ENCODE peak calls at places on chromosomes 5 and 9, in six cellular contexts. E is fibroblast of pulmonary artery, G is epithelial cell of esophagus, S is neural progenitor cell, V is type B pancreatic cell, X is stomach. F is an unnamed sample.

GRCh38 chr5:57532513-57533497 is 50.2 kb upstream of the ACTBL2 start:
- DNase-seq in E (peak; percentile 29), G (peak; percentile 72), S (no peak), V (no peak), X (no peak), F (no peak)

GRCh38 chr9:136576269-136576626 is 30.4 kb upstream of the NOTCH1 start:
- DNase-seq in E (no peak), G (peak; percentile 81), S (no peak), V (no peak), X (peak; percentile 72), F (no peak)

GRCh38 chr5:65775476-65775875 is 53.5 kb downstream of the NLN start:
- DNase-seq in E (no peak), G (no peak), S (no peak), V (no peak), X (no peak), F (no peak)

GRCh38 chr5:178116406-178116885 is 3.1 kb downstream of the N4BP3 start:
- DNase-seq in E (no peak), G (no peak), S (no peak), V (no peak), X (no peak), F (no peak)

GRCh38 chr9:88388886-88389617 is 808 bp downstream of the SPIN1 start:
- DNase-seq in E (peak; percentile 78), G (peak; percentile 63), S (peak; percentile 89), V (peak; percentile 82), X (peak; percentile 38), F (peak; percentile 87)

GRCh38 chr5:138655530-138656245 is 80.5 kb upstream of the HSPA9 start:
- DNase-seq in E (peak; percentile 84), G (no peak), S (no peak), V (no peak), X (no peak), F (no peak)

GRCh38 chr9:96491079-96491879 is 41.3 kb downstream of the HABP4 start:
- DNase-seq in E (peak; percentile 16), G (no peak), S (no peak), V (no peak), X (no peak), F (no peak)

GRCh38 chr9:90018688-90019087 is 413.9 kb downstream of the GADD45G start:
- DNase-seq in E (no peak), G (no peak), S (no peak), V (no peak), X (no peak), F (no peak)

GRCh38 chr9:123359546-123359945 is 3.5 kb downstream of the CRB2 start:
- DNase-seq in E (no peak), G (no peak), S (no peak), V (no peak), X (no peak), F (no peak)

GRCh38 chr9:79651251-79651795 is 79.6 kb downstream of the TLE4 start:
- DNase-seq in E (no peak), G (no peak), S (peak; percentile 58), V (no peak), X (no peak), F (no peak)

GRCh38 chr9:100472725-100473261 is at the start of gene TMEFF1:
- DNase-seq in E (peak; percentile 8), G (peak; percentile 21), S (peak; percentile 94), V (peak; percentile 83), X (peak; percentile 30), F (peak; percentile 87)

GRCh38 chr5:143471041-143471509 is 67.6 kb upstream of the NR3C1 start:
- DNase-seq in E (peak; percentile 27), G (peak; percentile 57), S (no peak), V (no peak), X (no peak), F (no peak)

GRCh38 chr9:110936252-110936651 is 102.0 kb downstream of the LPAR1 start:
- DNase-seq in E (no peak), G (no peak), S (no peak), V (no peak), X (no peak), F (no peak)

GRCh38 chr9:27487128-27487527 is 37.0 kb upstream of the IFNK start:
- DNase-seq in E (no peak), G (no peak), S (no peak), V (no peak), X (no peak), F (no peak)

GRCh38 chr9:91844656-91845291 is 105.3 kb downstream of the ROR2 start:
- DNase-seq in E (no peak), G (no peak), S (no peak), V (no peak), X (peak; percentile 16), F (no peak)

GRCh38 chr5:67515020-67515689 is 318.6 kb upstream of the CD180 start:
- DNase-seq in E (no peak), G (no peak), S (no peak), V (no peak), X (no peak), F (no peak)

GRCh38 chr5:100444961-100445360 is 90.2 kb upstream of the FAM174A start:
- DNase-seq in E (no peak), G (no peak), S (no peak), V (no peak), X (no peak), F (no peak)

GRCh38 chr5:1468247-1468612 is 23.0 kb upstream of the SLC6A3 start:
- DNase-seq in E (peak; percentile 37), G (no peak), S (peak; percentile 77), V (no peak), X (no peak), F (peak; percentile 58)

GRCh38 chr5:54525226-54525625 is 7.7 kb downstream of the SNX18 start:
- DNase-seq in E (no peak), G (no peak), S (no peak), V (no peak), X (no peak), F (no peak)

GRCh38 chr5:10902145-10902544 is 141.1 kb upstream of the DAP start:
- DNase-seq in E (no peak), G (peak; percentile 12), S (no peak), V (no peak), X (no peak), F (no peak)

GRCh38 chr5:124061663-124062062 is 549.7 kb downstream of the CSNK1G3 start:
- DNase-seq in E (peak; percentile 60), G (no peak), S (no peak), V (no peak), X (peak; percentile 75), F (no peak)

GRCh38 chr5:146466521-146467349 is 19.6 kb downstream of the TCERG1 start:
- DNase-seq in E (peak; percentile 54), G (peak; percentile 19), S (peak; percentile 8), V (no peak), X (no peak), F (no peak)
- TF ChIP-seq CTCF in E (peak; percentile 68), G (peak; percentile 42), S (peak; percentile 48), V (peak; percentile 63), X (no peak), F (peak; percentile 12)

GRCh38 chr9:70465398-70465797 is 50.9 kb upstream of the KLF9 start:
- DNase-seq in E (no peak), G (no peak), S (no peak), V (no peak), X (no peak), F (no peak)
- TF ChIP-seq CTCF in E (no peak), G (no peak), S (no peak), V (no peak), X (no peak), F (no peak)

DNA sequence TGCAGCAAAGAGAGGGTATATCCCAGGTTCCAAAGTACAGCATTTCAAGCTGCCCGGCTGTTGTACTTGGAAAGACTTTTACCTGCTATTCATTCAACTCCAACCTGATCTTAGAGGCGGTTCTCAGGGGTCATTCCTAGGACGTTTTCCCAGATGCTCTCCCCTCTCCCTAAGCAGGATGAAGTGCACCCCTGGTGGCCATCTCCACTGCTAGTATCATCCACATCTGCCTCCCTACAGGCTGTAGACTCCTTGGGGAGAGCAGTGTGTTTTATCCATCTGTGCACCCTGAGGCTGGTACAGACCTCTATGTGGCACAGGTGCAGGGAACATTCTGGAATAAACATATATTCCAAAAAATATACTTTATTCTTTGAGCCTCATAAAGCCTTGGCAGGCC is 56.8 kb downstream of the PTPN3 start:
- DNase-seq in E (peak; percentile 9), G (no peak), S (peak; percentile 34), V (no peak), X (no peak), F (no peak)
- TF ChIP-seq CTCF in E (peak; percentile 36), G (peak; percentile 30), S (no peak), V (no peak), X (no peak), F (no peak)

DNA sequence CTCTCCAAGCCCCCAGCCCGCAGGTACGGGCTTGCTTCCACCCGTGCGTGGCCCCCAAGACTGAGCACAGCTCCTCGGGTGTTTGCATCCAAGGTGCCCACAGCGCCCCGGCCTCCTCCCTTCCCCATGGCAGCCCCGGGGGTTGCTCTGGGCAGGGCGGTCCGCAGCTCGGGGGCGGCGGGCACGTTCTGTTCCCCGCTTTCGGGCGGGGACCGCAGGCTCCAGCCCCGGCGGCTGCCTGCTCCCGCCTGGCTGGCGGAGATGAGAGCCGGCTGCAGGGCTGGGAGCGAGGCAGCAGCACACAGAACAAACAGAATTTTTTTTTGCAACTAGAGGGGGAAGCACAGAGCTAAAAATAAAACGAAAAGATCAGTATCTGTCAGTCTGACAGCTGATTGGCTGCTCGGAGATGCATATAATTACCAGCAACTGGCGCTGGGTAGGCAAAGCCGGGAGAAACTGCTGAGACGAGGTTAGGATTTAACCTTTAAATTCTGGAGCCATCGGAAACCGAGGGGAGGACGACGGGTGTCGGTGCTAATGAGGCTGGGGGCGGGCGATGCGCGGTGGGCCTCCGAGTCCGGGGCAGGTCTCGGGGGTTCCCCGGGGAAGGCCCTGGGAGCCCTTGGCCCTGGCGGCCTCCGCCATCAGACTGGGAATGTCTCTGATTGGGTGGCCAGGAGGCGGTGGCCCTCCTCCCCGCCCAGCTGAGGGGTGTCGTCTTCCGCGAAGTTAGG is 142.7 kb upstream of the IER5L start:
- DNase-seq in E (peak; percentile 88), G (peak; percentile 48), S (peak; percentile 65), V (no peak), X (peak; percentile 79), F (peak; percentile 48)
- TF ChIP-seq CTCF in E (peak; percentile 8), G (no peak), S (no peak), V (peak; percentile 35), X (no peak), F (no peak)

DNA sequence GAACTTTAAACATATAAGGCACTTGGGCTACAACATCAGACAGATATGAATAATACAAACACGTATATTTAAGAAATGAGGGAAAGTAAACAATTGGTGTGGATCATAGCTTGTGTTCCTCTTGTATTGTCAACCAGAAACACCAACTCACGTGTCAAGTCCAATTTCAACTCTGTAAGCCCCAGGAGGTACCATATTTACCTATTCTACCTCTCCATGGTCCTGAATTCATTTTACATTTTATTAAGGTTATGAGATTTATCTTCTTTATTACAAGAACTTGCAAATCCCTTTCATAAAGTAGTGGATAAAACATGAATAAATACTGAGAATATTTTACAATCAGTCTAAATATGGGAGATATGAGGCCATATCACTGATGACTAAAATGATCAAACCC is 501.6 kb downstream of the MAT2B start:
- DNase-seq in E (no peak), G (no peak), S (no peak), V (no peak), X (no peak), F (no peak)
- TF ChIP-seq CTCF in E (no peak), G (no peak), S (no peak), V (no peak), X (no peak), F (no peak)

DNA sequence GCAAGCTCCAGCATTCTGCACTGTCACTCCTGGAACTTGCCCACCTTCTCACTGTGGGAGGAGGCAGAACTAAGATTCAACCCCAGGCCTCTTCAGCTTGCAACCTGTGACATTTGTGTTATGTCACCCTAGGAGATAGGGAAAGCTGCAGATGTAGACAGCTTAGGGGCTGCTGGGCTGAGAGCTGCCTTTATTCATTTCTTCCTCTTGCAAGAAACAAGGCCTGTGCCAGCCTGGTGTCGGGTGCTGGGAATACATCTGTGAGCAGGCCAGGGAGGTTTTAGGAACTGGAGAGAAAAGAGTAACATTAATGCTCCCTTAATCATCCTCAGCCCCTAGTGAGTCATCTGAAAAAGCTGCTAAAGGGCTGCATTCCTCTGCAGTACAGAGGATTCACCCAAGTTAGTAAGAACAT is 101.8 kb downstream of the FGF18 start:
- DNase-seq in E (peak; percentile 84), G (peak; percentile 89), S (peak; percentile 30), V (no peak), X (no peak), F (no peak)
- TF ChIP-seq CTCF in E (peak; percentile 11), G (peak; percentile 35), S (no peak), V (no peak), X (no peak), F (no peak)